ENCODE peak calls at places on chromosomes 12 and 14, in six cellular contexts. A, Y, F, B, O and W are unnamed samples.

GRCh38 chr12:53840316-53840715 is 88.5 kb upstream of the CISTR start:
- DNase-seq in A (no peak), O (no peak), F (no peak), B (no peak), Y (no peak), W (no peak)

GRCh38 chr14:72666610-72667009 is 227.3 kb downstream of the DPF3 start:
- DNase-seq in O (no peak), A (peak; percentile 45), Y (no peak), F (no peak), B (no peak), W (peak; percentile 39)

GRCh38 chr14:64610049-64610746 is 60.4 kb downstream of the PPP1R36 start:
- DNase-seq in B (no peak), O (no peak), A (no peak), F (no peak), Y (no peak), W (no peak)

GRCh38 chr12:75842119-75842518 is 189.5 kb downstream of the PHLDA1 start:
- DNase-seq in F (no peak), A (no peak), O (no peak), B (no peak), Y (no peak), W (no peak)

GRCh38 chr14:41280745-41281144 is 325.9 kb upstream of the LRFN5 start:
- DNase-seq in O (no peak), F (no peak), Y (peak; percentile 10), B (no peak), A (no peak), W (no peak)

GRCh38 chr14:95183082-95183481 is 25.8 kb upstream of the DICER1 start:
- DNase-seq in A (no peak), F (no peak), B (no peak), Y (no peak), O (no peak), W (no peak)

GRCh38 chr12:131990066-131990979 is 40.6 kb downstream of the EP400 start:
- DNase-seq in O (no peak), Y (no peak), A (no peak), B (no peak), F (no peak), W (no peak)

GRCh38 chr12:100827901-100828520 is 33.4 kb downstream of the ANO4 start:
- DNase-seq in O (no peak), B (no peak), Y (peak; percentile 38), A (peak; percentile 37), F (no peak), W (no peak)

GRCh38 chr12:94504386-94504785 is 44.7 kb upstream of the CEP83 start:
- DNase-seq in B (no peak), Y (no peak), F (no peak), O (no peak), A (no peak), W (no peak)

GRCh38 chr12:123601602-123602489 is at the start of gene DDX55:
- DNase-seq in A (peak; percentile 93), F (peak; percentile 82), Y (peak; percentile 85), B (peak; percentile 85), O (peak; percentile 66), W (peak; percentile 82)

GRCh38 chr14:72615511-72616121 is 278.3 kb downstream of the DPF3 start:
- DNase-seq in A (peak; percentile 29), F (no peak), O (no peak), B (no peak), Y (no peak), W (no peak)

GRCh38 chr14:67602071-67602470 is 2.0 kb upstream of the PIGH start:
- DNase-seq in Y (no peak), O (no peak), F (no peak), B (no peak), A (no peak), W (no peak)

GRCh38 chr12:106926657-106927056 is 29.1 kb upstream of the TMEM263 start:
- DNase-seq in A (no peak), B (no peak), Y (no peak), O (no peak), F (no peak), W (no peak)

GRCh38 chr14:58275527-58276190 is 22.7 kb upstream of the ARID4A start:
- DNase-seq in A (no peak), Y (no peak), O (no peak), F (no peak), B (no peak), W (no peak)

GRCh38 chr12:65968889-65969509 is 144.7 kb downstream of the HMGA2 start:
- DNase-seq in B (no peak), Y (no peak), A (no peak), F (no peak), O (no peak), W (no peak)

GRCh38 chr12:40622246-40622838 is 69.9 kb upstream of the CNTN1 start:
- DNase-seq in A (peak; percentile 49), F (no peak), B (no peak), Y (peak; percentile 36), O (no peak), W (peak; percentile 29)

GRCh38 chr12:118780939-118781338 is 200.4 kb upstream of the SRRM4 start:
- DNase-seq in F (no peak), O (no peak), A (no peak), B (no peak), Y (no peak), W (no peak)